ENCODE peak calls at places on chromosomes 13 and 19, in five cellular contexts. T, I, O, J and Z are unnamed samples.

GRCh38 chr13:43411741-43412140 is 375.0 kb downstream of the ENOX1 start:
- DNase-seq in T (no peak), I (no peak), O (no peak), J (no peak), Z (no peak)

GRCh38 chr19:1699998-1700732 is 47.8 kb upstream of the TCF3 start:
- DNase-seq in T (no peak), I (no peak), O (peak; percentile 32), J (no peak), Z (no peak)

GRCh38 chr13:97743946-97744345 is 209.5 kb upstream of the IPO5 start:
- DNase-seq in T (no peak), I (no peak), O (no peak), J (no peak), Z (no peak)

GRCh38 chr19:47499863-47500830 is 14.7 kb downstream of the NAPA start:
- DNase-seq in T (no peak), I (no peak), O (no peak), J (no peak), Z (peak; percentile 54)

GRCh38 chr13:43977911-43978310 is 98.2 kb downstream of the LACC1 start:
- DNase-seq in T (no peak), I (no peak), O (no peak), J (no peak), Z (no peak)

GRCh38 chr13:28533049-28533436 is 38.1 kb upstream of the FLT1 start:
- DNase-seq in T (no peak), I (no peak), O (no peak), J (no peak), Z (no peak)

GRCh38 chr13:52869050-52869449 is 20.6 kb upstream of the PCDH8 start:
- DNase-seq in T (no peak), I (no peak), O (no peak), J (no peak), Z (no peak)

GRCh38 chr13:27607125-27607524 is 13.2 kb downstream of the LNX2 start:
- DNase-seq in T (no peak), I (no peak), O (no peak), J (peak; percentile 50), Z (no peak)

GRCh38 chr13:71320452-71320851 is 546.6 kb downstream of the DACH1 start:
- DNase-seq in T (no peak), I (no peak), O (no peak), J (peak; percentile 24), Z (peak; percentile 16)

GRCh38 chr19:3599776-3600183 is 6.9 kb downstream of the TBXA2R start:
- DNase-seq in T (no peak), I (no peak), O (no peak), J (no peak), Z (peak; percentile 72)

GRCh38 chr13:34070006-34070405 is 252.1 kb downstream of the RFC3 start:
- DNase-seq in T (no peak), I (no peak), O (no peak), J (no peak), Z (no peak)

GRCh38 chr19:50311723-50312635 is 17.2 kb downstream of the KCNC3 start:
- DNase-seq in T (no peak), I (peak; percentile 67), O (peak; percentile 87), J (peak; percentile 59), Z (peak; percentile 82)

GRCh38 chr19:677601-678380 is 1.6 kb downstream of the FSTL3 start:
- DNase-seq in T (no peak), I (no peak), O (no peak), J (no peak), Z (no peak)

GRCh38 chr13:80716610-80717081 is 375.7 kb upstream of the SPRY2 start:
- DNase-seq in T (no peak), I (no peak), O (no peak), J (no peak), Z (no peak)

GRCh38 chr19:38711726-38712153 is 32.5 kb downstream of the CAPN12 start:
- DNase-seq in T (no peak), I (no peak), O (no peak), J (no peak), Z (no peak)

GRCh38 chr13:27374650-27375049 is 49.8 kb upstream of the GTF3A start:
- DNase-seq in T (no peak), I (no peak), O (peak; percentile 69), J (peak; percentile 74), Z (peak; percentile 66)

GRCh38 chr19:2554856-2555255 is 78.9 kb downstream of the GADD45B start:
- DNase-seq in T (no peak), I (no peak), O (no peak), J (peak; percentile 73), Z (no peak)

GRCh38 chr13:40776681-40777165 is 5.7 kb upstream of the MRPS31 start:
- DNase-seq in T (no peak), I (no peak), O (peak; percentile 14), J (no peak), Z (no peak)

GRCh38 chr19:30883071-30883470 is 466.2 kb downstream of the TSHZ3 start:
- DNase-seq in T (no peak), I (no peak), O (no peak), J (no peak), Z (no peak)
- TF ChIP-seq ATF2 in T (no peak), I (no peak), O (no peak), J (no peak), Z (no peak)

DNA sequence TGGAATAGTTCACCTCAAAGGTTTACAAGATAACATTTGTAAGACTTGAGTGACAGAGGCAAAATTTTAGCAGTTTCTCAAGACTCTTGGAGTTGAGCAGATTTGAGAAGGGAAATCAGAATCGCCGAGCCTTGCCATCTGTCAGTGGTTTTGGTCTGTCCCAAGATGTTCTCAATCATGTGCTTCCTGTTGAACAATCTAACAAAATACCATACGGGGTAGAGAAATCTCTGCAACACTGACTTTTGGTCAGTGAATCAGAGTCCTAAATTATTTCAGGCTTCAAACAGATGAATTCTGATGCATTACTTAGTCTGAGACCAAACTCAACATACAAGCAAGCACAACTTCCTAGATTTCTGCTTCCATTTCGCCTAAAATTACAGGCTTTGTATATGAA is 3.8 kb downstream of the KCTD12 start:
- DNase-seq in T (no peak), I (no peak), O (no peak), J (no peak), Z (no peak)
- TF ChIP-seq ATF2 in T (no peak), I (no peak), O (no peak), J (no peak), Z (no peak)

DNA sequence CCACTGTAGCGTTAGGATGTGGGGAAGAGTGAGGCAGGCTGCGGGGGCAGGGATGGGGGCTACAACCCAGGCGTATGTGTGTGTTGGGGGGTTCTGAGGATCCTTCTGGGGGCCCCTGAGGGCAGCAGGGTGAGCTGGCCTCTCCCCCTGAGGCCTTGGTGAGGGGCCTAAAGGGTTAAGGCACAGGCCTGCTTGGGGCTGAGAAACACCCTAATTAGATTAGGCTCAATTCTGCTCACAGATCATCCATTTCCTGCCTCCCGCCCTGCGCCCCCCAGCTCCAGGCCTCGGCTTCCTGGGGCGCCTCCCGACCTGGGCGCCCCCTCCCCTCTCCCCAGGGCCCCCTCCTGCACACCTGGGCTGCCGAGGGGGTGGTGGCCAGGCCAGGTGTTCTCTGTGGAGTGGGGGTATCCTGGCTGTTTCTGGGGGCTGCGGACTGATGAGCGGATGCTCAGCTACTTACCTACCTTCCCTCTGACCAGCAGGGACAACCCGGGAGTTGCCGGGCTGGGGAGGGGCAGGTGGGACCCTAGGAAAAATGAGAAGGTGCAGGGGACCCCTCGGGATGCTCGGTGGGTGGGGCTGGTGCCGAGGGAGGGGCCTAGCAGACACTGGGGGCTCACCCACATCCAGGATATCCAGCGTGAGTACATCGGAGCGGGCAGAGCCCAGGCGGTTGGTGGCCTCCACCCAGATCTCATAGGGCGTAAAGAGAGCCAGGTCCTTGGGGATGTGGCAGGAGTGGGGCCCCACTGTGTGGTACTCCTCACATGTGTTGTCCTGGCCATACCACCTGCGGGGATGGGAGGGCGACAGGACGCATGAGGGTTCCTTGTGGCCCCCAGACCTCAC is 8.6 kb downstream of the CRLF1 start:
- DNase-seq in T (no peak), I (no peak), O (no peak), J (no peak), Z (no peak)
- TF ChIP-seq ATF2 in T (no peak), I (no peak), O (no peak), J (no peak), Z (no peak)

GRCh38 chr13:109509154-109509905 is 277.1 kb downstream of the IRS2 start:
- DNase-seq in T (no peak), I (no peak), O (no peak), J (no peak), Z (no peak)
- TF ChIP-seq ATF2 in T (no peak), I (no peak), O (no peak), J (no peak), Z (no peak)

GRCh38 chr13:24630851-24631341 is 49.3 kb upstream of the ATP12A start:
- DNase-seq in T (no peak), I (peak; percentile 36), O (peak; percentile 31), J (no peak), Z (no peak)
- TF ChIP-seq ATF2 in T (no peak), I (no peak), O (no peak), J (no peak), Z (no peak)